ENCODE peak calls at places on chromosome 10, in seven cellular contexts. One of them, this sample, is unnamed.

GRCh38 chr10:97422921-97423420 is 3.0 kb upstream of the PGAM1 start:
- DNase-seq in GOT3: no peak
- DNase-seq in CD4-positive, alpha-beta T cell: no peak
- DNase-seq in T-cell: no peak
- DNase-seq in M059J: peak; percentile 87
- DNase-seq in Ammon's horn: no peak
- DNase-seq in activated gamma-delta T cell treated with Interleukin-2 at 50 U/mL for 16 hours: no peak
- DNase-seq in this sample: peak; percentile 96

GRCh38 chr10:123608047-123608446 is 58.1 kb upstream of the GPR26 start:
- DNase-seq in GOT3: no peak
- DNase-seq in CD4-positive, alpha-beta T cell: no peak
- DNase-seq in T-cell: no peak
- DNase-seq in M059J: no peak
- DNase-seq in Ammon's horn: no peak
- DNase-seq in activated gamma-delta T cell treated with Interleukin-2 at 50 U/mL for 16 hours: no peak
- DNase-seq in this sample: no peak

GRCh38 chr10:130111848-130112180 is 1.2 kb upstream of the C10orf143 start:
- DNase-seq in GOT3: no peak
- DNase-seq in CD4-positive, alpha-beta T cell: no peak
- DNase-seq in T-cell: no peak
- DNase-seq in M059J: no peak
- DNase-seq in Ammon's horn: no peak
- DNase-seq in activated gamma-delta T cell treated with Interleukin-2 at 50 U/mL for 16 hours: no peak
- DNase-seq in this sample: no peak

GRCh38 chr10:112875474-112876267 is 74.4 kb upstream of the TCF7L2 start:
- DNase-seq in GOT3: no peak
- DNase-seq in CD4-positive, alpha-beta T cell: no peak
- DNase-seq in T-cell: no peak
- DNase-seq in M059J: peak; percentile 50
- DNase-seq in Ammon's horn: no peak
- DNase-seq in activated gamma-delta T cell treated with Interleukin-2 at 50 U/mL for 16 hours: no peak
- DNase-seq in this sample: peak; percentile 62

GRCh38 chr10:71999360-72000072 is 35.3 kb downstream of the CHST3 start:
- DNase-seq in GOT3: no peak
- DNase-seq in CD4-positive, alpha-beta T cell: no peak
- DNase-seq in T-cell: no peak
- DNase-seq in M059J: no peak
- DNase-seq in Ammon's horn: peak; percentile 86
- DNase-seq in activated gamma-delta T cell treated with Interleukin-2 at 50 U/mL for 16 hours: no peak
- DNase-seq in this sample: no peak

GRCh38 chr10:132942101-132942739 is at the start of gene CFAP46:
- DNase-seq in GOT3: no peak
- DNase-seq in CD4-positive, alpha-beta T cell: no peak
- DNase-seq in T-cell: no peak
- DNase-seq in M059J: no peak
- DNase-seq in Ammon's horn: peak; percentile 56
- DNase-seq in activated gamma-delta T cell treated with Interleukin-2 at 50 U/mL for 16 hours: no peak
- DNase-seq in this sample: peak; percentile 14

GRCh38 chr10:6379015-6379776 is 176.5 kb downstream of the PFKFB3 start:
- DNase-seq in GOT3: no peak
- DNase-seq in CD4-positive, alpha-beta T cell: no peak
- DNase-seq in T-cell: no peak
- DNase-seq in M059J: no peak
- DNase-seq in Ammon's horn: no peak
- DNase-seq in activated gamma-delta T cell treated with Interleukin-2 at 50 U/mL for 16 hours: no peak
- DNase-seq in this sample: no peak

GRCh38 chr10:49613882-49614241 is at the start of gene CHAT:
- DNase-seq in GOT3: no peak
- DNase-seq in CD4-positive, alpha-beta T cell: no peak
- DNase-seq in T-cell: no peak
- DNase-seq in M059J: no peak
- DNase-seq in Ammon's horn: no peak
- DNase-seq in activated gamma-delta T cell treated with Interleukin-2 at 50 U/mL for 16 hours: no peak
- DNase-seq in this sample: no peak

GRCh38 chr10:33136781-33137180 is 178.8 kb upstream of the ITGB1 start:
- DNase-seq in GOT3: no peak
- DNase-seq in CD4-positive, alpha-beta T cell: no peak
- DNase-seq in T-cell: no peak
- DNase-seq in M059J: peak; percentile 79
- DNase-seq in Ammon's horn: no peak
- DNase-seq in activated gamma-delta T cell treated with Interleukin-2 at 50 U/mL for 16 hours: no peak
- DNase-seq in this sample: peak; percentile 65

GRCh38 chr10:117965984-117966383 is 80.8 kb downstream of the RAB11FIP2 start:
- DNase-seq in GOT3: no peak
- DNase-seq in CD4-positive, alpha-beta T cell: no peak
- DNase-seq in T-cell: no peak
- DNase-seq in M059J: no peak
- DNase-seq in Ammon's horn: no peak
- DNase-seq in activated gamma-delta T cell treated with Interleukin-2 at 50 U/mL for 16 hours: no peak
- DNase-seq in this sample: no peak

GRCh38 chr10:26555719-26556368 is 117.7 kb downstream of the APBB1IP start:
- DNase-seq in GOT3: no peak
- DNase-seq in CD4-positive, alpha-beta T cell: no peak
- DNase-seq in T-cell: no peak
- DNase-seq in M059J: no peak
- DNase-seq in Ammon's horn: peak; percentile 22
- DNase-seq in activated gamma-delta T cell treated with Interleukin-2 at 50 U/mL for 16 hours: no peak
- DNase-seq in this sample: no peak

GRCh38 chr10:120979435-120980315 is 128.5 kb downstream of the WDR11 start:
- DNase-seq in GOT3: no peak
- DNase-seq in CD4-positive, alpha-beta T cell: peak; percentile 8
- DNase-seq in T-cell: no peak
- DNase-seq in M059J: no peak
- DNase-seq in Ammon's horn: peak; percentile 29
- DNase-seq in activated gamma-delta T cell treated with Interleukin-2 at 50 U/mL for 16 hours: no peak
- DNase-seq in this sample: no peak